ENCODE peak calls at places on chromosomes 6 and 20, in four cellular contexts. W is GOT3, V is dermis microvascular lymphatic vessel endothelial cell, O is NB4. P is an unnamed sample.

GRCh38 chr6:13671742-13672141 is 39.9 kb downstream of the RANBP9 start:
- DNase-seq in W (no peak), O (peak; percentile 34), V (no peak), P (no peak)

GRCh38 chr6:164034602-164035140 is 620.2 kb downstream of the QKI start:
- DNase-seq in W (no peak), O (no peak), V (no peak), P (no peak)

GRCh38 chr6:142416179-142416578 is 114.4 kb downstream of the ADGRG6 start:
- DNase-seq in W (no peak), V (no peak), O (no peak), P (peak; percentile 60)

GRCh38 chr6:13935190-13935880 is 10.6 kb downstream of the RNF182 start:
- DNase-seq in W (no peak), V (no peak), O (no peak), P (no peak)

GRCh38 chr20:36400901-36401300 is 94.8 kb downstream of the DLGAP4 start:
- DNase-seq in O (no peak), W (no peak), V (no peak), P (no peak)

GRCh38 chr6:143673638-143674037 is 4.1 kb upstream of the PHACTR2 start:
- DNase-seq in V (no peak), O (no peak), W (no peak), P (no peak)

GRCh38 chr6:111326563-111326962 is 156.5 kb downstream of the REV3L start:
- DNase-seq in W (no peak), V (no peak), O (no peak), P (no peak)

GRCh38 chr6:134590449-134590848 is 272.5 kb upstream of the SGK1 start:
- DNase-seq in O (no peak), V (no peak), W (no peak), P (no peak)

GRCh38 chr20:34705383-34706021 is 1.4 kb downstream of the TP53INP2 start:
- DNase-seq in O (peak; percentile 60), V (no peak), W (no peak), P (peak; percentile 80)

GRCh38 chr6:81849248-81849647 is 96.8 kb upstream of the TENT5A start:
- DNase-seq in O (no peak), W (no peak), V (no peak), P (no peak)

GRCh38 chr20:36950432-36951197 is 893 bp downstream of the SAMHD1 start:
- DNase-seq in O (peak; percentile 73), W (no peak), V (no peak), P (no peak)

GRCh38 chr6:136761227-136761922 is 30.9 kb downstream of the MAP3K5 start:
- DNase-seq in W (no peak), V (no peak), O (peak; percentile 28), P (no peak)

GRCh38 chr6:3226422-3227362 is 761 bp downstream of the TUBB2B start:
- DNase-seq in V (no peak), W (no peak), O (peak; percentile 68), P (no peak)

GRCh38 chr20:672975-673604 is 2.5 kb downstream of the SCRT2 start:
- DNase-seq in V (no peak), O (no peak), W (no peak), P (no peak)

GRCh38 chr6:125102901-125103300 is 50.7 kb upstream of the TPD52L1 start:
- DNase-seq in O (no peak), V (no peak), W (no peak), P (peak; percentile 6)

GRCh38 chr6:35919827-35920751 is 809 bp downstream of the SRPK1 start:
- DNase-seq in W (no peak), V (peak; percentile 27), O (peak; percentile 75), P (no peak)

GRCh38 chr6:26056583-26057350 is 30.5 kb upstream of the HFE start:
- DNase-seq in V (no peak), W (no peak), O (peak; percentile 77), P (no peak)

GRCh38 chr6:144675231-144675861 is 390.2 kb downstream of the UTRN start:
- DNase-seq in O (no peak), W (no peak), V (no peak), P (no peak)

GRCh38 chr20:57397004-57397692 is 6.0 kb downstream of the RBM38 start:
- DNase-seq in V (no peak), W (no peak), O (peak; percentile 38), P (no peak)

GRCh38 chr6:50853924-50854323 is 35.3 kb downstream of the TFAP2B start:
- DNase-seq in O (no peak), W (no peak), V (no peak), P (no peak)

GRCh38 chr20:44756011-44756688 is 10.5 kb downstream of the KCNK15 start:
- DNase-seq in V (no peak), W (no peak), O (no peak), P (no peak)

GRCh38 chr6:137798846-137799245 is 68.2 kb upstream of the TNFAIP3 start:
- DNase-seq in O (no peak), W (no peak), V (no peak), P (no peak)

GRCh38 chr20:36267605-36268500 is 31.6 kb downstream of the AAR2 start:
- DNase-seq in V (no peak), W (no peak), O (no peak), P (no peak)

GRCh38 chr20:25032065-25032477 is 25.9 kb downstream of the ACSS1 start:
- DNase-seq in O (no peak), W (no peak), V (no peak), P (no peak)

GRCh38 chr6:97053643-97054411 is 129.3 kb downstream of the KLHL32 start:
- DNase-seq in W (no peak), O (no peak), V (peak; percentile 2), P (peak; percentile 34)

GRCh38 chr20:22450540-22450939 is 133.8 kb downstream of the FOXA2 start:
- DNase-seq in V (no peak), O (no peak), W (no peak), P (no peak)

GRCh38 chr6:1176595-1176994 is 135.3 kb upstream of the FOXQ1 start:
- DNase-seq in W (no peak), O (no peak), V (no peak), P (no peak)

GRCh38 chr6:70210462-70210861 is 92.4 kb downstream of the COL9A1 start:
- DNase-seq in V (no peak), W (no peak), O (peak; percentile 12), P (peak; percentile 12)

GRCh38 chr6:12479885-12480284 is 189.7 kb downstream of the EDN1 start:
- DNase-seq in V (no peak), W (no peak), O (no peak), P (no peak)

GRCh38 chr6:30896541-30896940 is 11.5 kb upstream of the GTF2H4 start:
- DNase-seq in V (no peak), W (no peak), O (no peak), P (no peak)

GRCh38 chr6:26375270-26375669 is 7.6 kb upstream of the BTN2A2 start:
- DNase-seq in W (no peak), V (no peak), O (no peak), P (no peak)

GRCh38 chr20:11168026-11168425 is 494.2 kb upstream of the JAG1 start:
- DNase-seq in O (no peak), V (no peak), W (no peak), P (no peak)

GRCh38 chr20:58998656-58999055 is 8.4 kb downstream of the CTSZ start:
- DNase-seq in V (no peak), O (no peak), W (no peak), P (no peak)

GRCh38 chr6:155154158-155154830 is 109.5 kb upstream of the CLDN20 start:
- DNase-seq in V (no peak), O (peak; percentile 36), W (no peak), P (no peak)

GRCh38 chr6:159252955-159253508 is 83.8 kb downstream of the FNDC1 start:
- DNase-seq in V (no peak), W (peak; percentile 15), O (peak; percentile 57), P (no peak)

GRCh38 chr6:145809785-145810184 is 4.8 kb downstream of the FBXO30 start:
- DNase-seq in O (no peak), W (no peak), V (no peak), P (no peak)

GRCh38 chr20:62805365-62805710 is 703 bp downstream of the OGFR start:
- DNase-seq in W (no peak), O (peak; percentile 49), V (no peak), P (no peak)

GRCh38 chr6:106466211-106466610 is 105.7 kb downstream of the CRYBG1 start:
- DNase-seq in W (no peak), O (no peak), V (no peak), P (no peak)

P was measured in SW 1271.